ENCODE peak calls at places on chromosomes 3 and 15, in eight cellular contexts. Z, W, J, O, M, T, H and G are unnamed samples. For H3K4me1, the result is how much of the 10 kb centered on the place peaks cover.

GRCh38 chr15:48144889-48145288 is 24.1 kb downstream of the SLC24A5 start:
- DNase-seq in Z (no peak), W (no peak), J (no peak), O (no peak), M (no peak), T (no peak), H (no peak), G (no peak)

GRCh38 chr3:69541059-69541471 is 155.2 kb upstream of the FRMD4B start:
- DNase-seq in Z (no peak), W (no peak), J (no peak), O (no peak), M (no peak), T (peak), H (no peak), G (no peak)

GRCh38 chr3:50971487-50971924 is 296.8 kb downstream of the DOCK3 start:
- DNase-seq in Z (peak), W (no peak), J (no peak), O (no peak), M (no peak), T (peak), H (no peak), G (no peak)

GRCh38 chr3:142595581-142595950 is 627 bp upstream of the PLS1 start:
- DNase-seq in Z (peak), W (no peak), J (no peak), O (no peak), M (no peak), T (no peak), H (no peak), G (no peak)

GRCh38 chr15:60479711-60480110 is 769 bp upstream of the ICE2 start:
- DNase-seq in Z (no peak), W (no peak), J (no peak), O (no peak), M (no peak), T (no peak), H (no peak), G (no peak)

GRCh38 chr3:52534281-52535183 is 875 bp upstream of the NT5DC2 start:
- DNase-seq in Z (no peak), W (no peak), J (no peak), O (no peak), M (no peak), T (peak), H (no peak), G (peak)

GRCh38 chr15:66558271-66558670 is 7.5 kb downstream of the LCTL start:
- DNase-seq in Z (no peak), W (no peak), J (no peak), O (no peak), M (no peak), T (no peak), H (no peak), G (no peak)

GRCh38 chr3:125080077-125080476 is 24.3 kb upstream of the HEG1 start:
- DNase-seq in Z (no peak), W (no peak), J (no peak), O (no peak), M (no peak), T (no peak), H (no peak), G (no peak)

GRCh38 chr3:136209921-136210320 is 13.8 kb upstream of the MSL2 start:
- DNase-seq in Z (no peak), W (no peak), J (no peak), O (no peak), M (no peak), T (no peak), H (no peak), G (no peak)

GRCh38 chr3:20104167-20104661 is 64.0 kb downstream of the KAT2B start:
- DNase-seq in Z (no peak), W (no peak), J (no peak), O (no peak), M (no peak), T (no peak), H (no peak), G (no peak)

GRCh38 chr3:20136231-20136630 is 49.8 kb downstream of the SGO1 start:
- DNase-seq in Z (no peak), W (no peak), J (no peak), O (no peak), M (no peak), T (no peak), H (no peak), G (no peak)

GRCh38 chr3:98793971-98794370 is 30.8 kb downstream of the ST3GAL6 start:
- DNase-seq in Z (no peak), W (no peak), J (no peak), O (no peak), M (no peak), T (no peak), H (no peak), G (no peak)

GRCh38 chr3:59692117-59692516 is 642.3 kb upstream of the CFAP20DC start:
- DNase-seq in Z (no peak), W (no peak), J (no peak), O (no peak), M (no peak), T (no peak), H (no peak), G (no peak)

GRCh38 chr3:149908558-149908957 is 62.1 kb downstream of the PFN2 start:
- DNase-seq in Z (no peak), W (no peak), J (no peak), O (no peak), M (no peak), T (no peak), H (no peak), G (no peak)

GRCh38 chr3:16311960-16312451 is 47.0 kb downstream of the OXNAD1 start:
- DNase-seq in Z (no peak), W (no peak), J (no peak), O (no peak), M (peak), T (no peak), H (peak), G (no peak)

GRCh38 chr3:27659279-27660021 is 62.7 kb downstream of the EOMES start:
- DNase-seq in Z (peak), W (no peak), J (peak), O (no peak), M (peak), T (peak), H (peak), G (peak)

GRCh38 chr3:50186096-50186495 is 5.3 kb upstream of the GNAT1 start:
- DNase-seq in Z (no peak), W (no peak), J (no peak), O (no peak), M (no peak), T (no peak), H (no peak), G (no peak)

GRCh38 chr15:63019539-63020109 is 22.9 kb upstream of the TPM1 start:
- DNase-seq in Z (peak), W (no peak), J (no peak), O (no peak), M (no peak), T (peak), H (peak), G (no peak)

GRCh38 chr15:90680371-90680935 is 36.7 kb upstream of the BLM start:
- DNase-seq in Z (no peak), W (peak), J (no peak), O (no peak), M (no peak), T (no peak), H (no peak), G (no peak)

GRCh38 chr3:104750581-104750980 is 616.1 kb upstream of the ALCAM start:
- DNase-seq in Z (no peak), W (no peak), J (no peak), O (no peak), M (no peak), T (no peak), H (no peak), G (no peak)

GRCh38 chr15:74541494-74542191 is 623 bp downstream of the ARID3B start:
- DNase-seq in Z (no peak), W (no peak), J (peak), O (peak), M (peak), T (peak), H (peak), G (no peak)

GRCh38 chr3:194485876-194486539 is 794 bp downstream of the ATP13A3 start:
- DNase-seq in Z (no peak), W (no peak), J (peak), O (no peak), M (peak), T (peak), H (peak), G (no peak)

GRCh38 chr3:52973806-52974205 is 72.1 kb downstream of the SFMBT1 start:
- DNase-seq in Z (no peak), W (no peak), J (no peak), O (no peak), M (no peak), T (no peak), H (no peak), G (no peak)

GRCh38 chr15:88605507-88606436 is 15.4 kb upstream of the AEN start:
- DNase-seq in Z (no peak), W (no peak), J (no peak), O (no peak), M (no peak), T (peak), H (peak), G (no peak)

GRCh38 chr3:157423337-157423736 is 13.3 kb upstream of the PTX3 start:
- DNase-seq in Z (no peak), W (no peak), J (no peak), O (no peak), M (no peak), T (no peak), H (no peak), G (no peak)

GRCh38 chr3:141530133-141530768 is 43.4 kb downstream of the RASA2 start:
- DNase-seq in Z (peak), W (no peak), J (no peak), O (no peak), M (no peak), T (no peak), H (no peak), G (no peak)

GRCh38 chr15:31477851-31478250 is 151.2 kb downstream of the KLF13 start:
- DNase-seq in Z (no peak), W (no peak), J (no peak), O (no peak), M (no peak), T (peak), H (no peak), G (no peak)

GRCh38 chr3:21551019-21551418 is 200.0 kb downstream of the ZNF385D start:
- DNase-seq in Z (peak), W (no peak), J (no peak), O (no peak), M (no peak), T (peak), H (no peak), G (no peak)

GRCh38 chr3:150899141-150899540 is 6.1 kb downstream of the MINDY4B start:
- DNase-seq in Z (no peak), W (no peak), J (no peak), O (no peak), M (no peak), T (no peak), H (no peak), G (no peak)

GRCh38 chr15:55916666-55917409 is 76.6 kb downstream of the NEDD4 start:
- DNase-seq in Z (peak), W (no peak), J (no peak), O (no peak), M (no peak), T (no peak), H (no peak), G (no peak)

GRCh38 chr15:83920115-83920514 is 266.2 kb downstream of the ADAMTSL3 start:
- DNase-seq in Z (no peak), W (no peak), J (no peak), O (no peak), M (no peak), T (no peak), H (no peak), G (no peak)

GRCh38 chr3:14703791-14704190 is 28.9 kb downstream of the C3orf20 start:
- DNase-seq in Z (no peak), W (no peak), J (no peak), O (no peak), M (no peak), T (no peak), H (no peak), G (peak)

GRCh38 chr3:143363276-143363675 is 243.7 kb downstream of the CHST2 start:
- DNase-seq in Z (no peak), W (no peak), J (no peak), O (no peak), M (no peak), T (no peak), H (no peak), G (no peak)

GRCh38 chr3:114494498-114494897 is 200.7 kb downstream of the TIGIT start:
- DNase-seq in Z (no peak), W (no peak), J (no peak), O (no peak), M (no peak), T (no peak), H (no peak), G (no peak)

GRCh38 chr3:114498779-114499370 is 205.0 kb downstream of the TIGIT start:
- DNase-seq in Z (peak), W (no peak), J (no peak), O (no peak), M (no peak), T (no peak), H (no peak), G (no peak)

GRCh38 chr3:114496874-114497273 is 203.0 kb downstream of the TIGIT start:
- DNase-seq in Z (peak), W (no peak), J (no peak), O (no peak), M (no peak), T (no peak), H (no peak), G (no peak)

GRCh38 chr3:114496021-114496434 is 202.2 kb downstream of the TIGIT start:
- DNase-seq in Z (peak), W (no peak), J (no peak), O (no peak), M (no peak), T (no peak), H (peak), G (no peak)

DNA sequence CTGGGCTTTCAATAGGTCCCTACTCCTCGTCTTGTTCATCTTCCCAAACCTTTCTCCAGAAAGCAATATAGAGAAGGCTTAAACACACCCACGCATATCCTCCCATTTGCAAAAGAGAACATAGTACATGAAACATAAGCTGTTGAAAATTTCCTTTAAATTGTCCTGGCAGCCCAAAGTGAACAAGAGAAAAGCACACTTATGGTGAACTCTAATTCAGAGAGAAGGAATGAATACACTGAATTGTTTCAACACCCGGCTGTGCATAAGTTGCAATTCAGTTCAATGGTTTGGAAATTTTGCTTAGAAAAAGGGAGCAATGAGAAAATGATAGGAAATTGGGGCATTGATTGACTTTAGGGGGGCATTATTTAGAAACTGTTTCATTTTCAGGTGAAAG is 202.6 kb downstream of the TIGIT start:
- DNase-seq in Z (no peak), W (no peak), J (no peak), O (no peak), M (no peak), T (no peak), H (no peak), G (no peak)
- H3K4me1 ChIP-seq in Z (half or more), W (under half), J (under half), O (under half), M (under half), T (under half), H (under half), G (under half)

DNA sequence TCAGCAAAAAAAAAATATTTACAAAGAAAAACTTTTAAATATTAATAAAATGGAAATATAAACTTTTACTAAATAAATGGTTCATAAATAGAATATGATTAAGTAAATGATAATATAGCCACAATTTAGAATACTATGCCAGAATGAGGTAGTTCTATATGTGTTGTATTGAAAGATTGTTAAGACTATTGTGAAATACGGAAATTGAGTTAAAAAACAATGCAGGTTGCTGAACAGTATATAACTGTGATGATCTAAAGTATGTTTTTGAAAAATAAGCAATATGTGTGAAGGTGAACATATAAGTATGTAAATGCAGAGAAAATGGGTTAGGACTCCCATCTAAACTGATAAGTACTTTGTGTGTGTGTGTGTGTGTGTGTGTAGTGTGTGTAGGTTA is 1.2 kb downstream of the ZNF35 start:
- DNase-seq in Z (no peak), W (no peak), J (no peak), O (no peak), M (no peak), T (no peak), H (no peak), G (no peak)
- H3K27ac ChIP-seq in Z (no peak), W (no peak), J (no peak), O (no peak), M (no peak), T (no peak), H (no peak), G (no peak)

GRCh38 chr3:128681277-128681829 is 30.7 kb upstream of the RPN1 start:
- DNase-seq in Z (no peak), W (no peak), J (no peak), O (no peak), M (no peak), T (no peak), H (no peak), G (no peak)
- H3K4me1 ChIP-seq in Z (under half), W (under half), J (under half), O (under half), M (under half), T (under half), H (under half), G (under half)

DNA sequence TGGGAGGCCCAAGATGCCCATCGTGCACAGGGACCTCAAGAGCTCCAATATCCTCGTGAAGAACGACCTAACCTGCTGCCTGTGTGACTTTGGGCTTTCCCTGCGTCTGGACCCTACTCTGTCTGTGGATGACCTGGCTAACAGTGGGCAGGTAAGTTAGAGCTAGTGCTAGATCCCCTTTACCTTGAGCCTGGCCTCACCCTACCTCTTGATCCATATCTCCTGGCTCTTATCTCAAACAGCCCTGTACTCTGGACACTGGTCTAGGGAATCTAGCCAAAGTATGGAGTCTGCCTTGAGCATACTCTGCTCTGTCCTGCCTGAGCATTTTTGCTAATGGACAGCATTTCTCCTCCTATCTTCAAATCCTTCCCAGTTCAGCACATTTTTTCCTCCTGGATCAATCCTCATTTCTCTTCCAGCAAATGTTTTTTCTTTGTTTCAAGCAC is 65.9 kb downstream of the TGFBR2 start:
- DNase-seq in Z (no peak), W (no peak), J (no peak), O (no peak), M (no peak), T (no peak), H (no peak), G (no peak)
- H3K27ac ChIP-seq in Z (peak), W (peak), J (peak), O (no peak), M (peak), T (no peak), H (peak), G (no peak)

GRCh38 chr3:45103753-45104714 is 42.1 kb downstream of the CDCP1 start:
- DNase-seq in Z (no peak), W (no peak), J (no peak), O (no peak), M (no peak), T (no peak), H (no peak), G (no peak)

GRCh38 chr3:45104715-45105711 is 41.2 kb downstream of the CDCP1 start:
- DNase-seq in Z (no peak), W (no peak), J (no peak), O (no peak), M (no peak), T (no peak), H (no peak), G (no peak)

GRCh38 chr3:45105855-45106655 is 40.1 kb downstream of the CDCP1 start:
- DNase-seq in Z (no peak), W (no peak), J (no peak), O (no peak), M (no peak), T (no peak), H (no peak), G (no peak)

GRCh38 chr3:45109736-45110135 is 36.4 kb downstream of the CDCP1 start:
- DNase-seq in Z (no peak), W (no peak), J (no peak), O (no peak), M (no peak), T (no peak), H (no peak), G (no peak)

GRCh38 chr3:45106874-45107273 is 39.3 kb downstream of the CDCP1 start:
- DNase-seq in Z (no peak), W (no peak), J (no peak), O (no peak), M (no peak), T (no peak), H (no peak), G (no peak)
- H3K4me1 ChIP-seq in Z (under half), W (under half), J (under half), O (under half), M (under half), T (under half), H (under half), G (under half)

GRCh38 chr3:111801697-111802655 is 57.1 kb upstream of the PHLDB2 start:
- DNase-seq in Z (peak), W (no peak), J (no peak), O (no peak), M (no peak), T (no peak), H (no peak), G (no peak)
- H3K27ac ChIP-seq in Z (peak), W (peak), J (peak), O (peak), M (peak), T (no peak), H (peak), G (peak)

GRCh38 chr3:128994581-128995161 is 795 bp upstream of the CFAP92 start:
- DNase-seq in Z (no peak), W (no peak), J (no peak), O (no peak), M (no peak), T (peak), H (no peak), G (no peak)
- H3K4me1 ChIP-seq in Z (under half), W (under half), J (under half), O (under half), M (under half), T (under half), H (under half), G (under half)

DNA sequence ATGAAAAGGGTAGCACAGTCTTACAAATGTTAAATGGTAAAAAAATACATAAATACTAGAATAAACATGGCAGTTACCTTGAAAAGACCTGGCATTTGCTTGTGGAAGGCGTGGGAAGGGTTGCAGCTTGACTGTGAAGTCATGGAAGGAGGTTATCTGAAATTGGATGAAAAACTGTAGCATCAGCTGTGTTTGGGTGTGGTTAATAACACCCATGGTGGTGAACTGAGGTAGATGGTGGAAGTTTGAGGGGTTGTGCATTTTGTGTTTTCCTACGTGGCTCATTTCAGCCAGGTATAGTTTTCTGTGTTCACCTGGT is 46.5 kb downstream of the PSMD6 start:
- DNase-seq in Z (no peak), W (no peak), J (no peak), O (no peak), M (no peak), T (no peak), H (no peak), G (no peak)
- H3K27ac ChIP-seq in Z (no peak), W (no peak), J (peak), O (peak), M (peak), T (no peak), H (no peak), G (peak)

GRCh38 chr3:46417841-46418611 is 11.0 kb downstream of the CCRL2 start:
- DNase-seq in Z (no peak), W (no peak), J (no peak), O (no peak), M (no peak), T (peak), H (no peak), G (no peak)
- H3K4me1 ChIP-seq in Z (under half), W (under half), J (under half), O (under half), M (under half), T (under half), H (under half), G (under half)

DNA sequence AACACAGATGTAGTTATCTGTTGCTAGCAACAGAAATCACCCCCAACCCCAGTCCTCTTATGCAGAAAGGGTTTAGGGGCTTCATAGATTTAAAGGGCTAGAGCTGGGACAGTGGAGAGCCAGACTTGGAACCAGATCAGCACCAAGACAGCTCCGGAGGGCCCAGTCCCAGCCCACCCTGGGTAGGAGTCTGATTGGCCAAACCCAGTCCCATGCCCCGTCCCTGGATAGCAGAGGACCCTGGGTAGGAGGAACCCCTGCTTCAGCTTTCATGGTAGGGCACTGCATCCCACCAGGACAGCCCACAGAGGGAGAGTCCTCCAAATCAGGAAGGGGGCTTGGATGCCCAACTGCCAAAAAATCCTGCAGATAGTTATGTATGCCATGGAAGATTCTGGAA is 103.0 kb downstream of the CORO2B start:
- DNase-seq in Z (no peak), W (no peak), J (peak), O (no peak), M (no peak), T (peak), H (no peak), G (no peak)
- H3K27ac ChIP-seq in Z (no peak), W (no peak), J (no peak), O (no peak), M (no peak), T (no peak), H (no peak), G (no peak)